ENCODE peak calls at places on chromosomes 2 and 18, in nine cellular contexts. Q is GM23248, C is PC-9, Z is mammary epithelial cell, J is fibroblast of lung, U is IMR-90, S is GM23338, P is HCT116, E is neuronal stem cell. K is an unnamed sample.

GRCh38 chr2:239398536-239398935 is 2.3 kb downstream of the HDAC4 start:
- DNase-seq in Q (peak; percentile 34), C (no peak), Z (no peak), J (no peak), U (no peak), S (no peak), P (no peak), E (no peak), K (peak; percentile 41)

GRCh38 chr2:229634574-229635185 is 79.7 kb downstream of the DNER start:
- DNase-seq in Q (no peak), C (no peak), Z (no peak), J (no peak), U (no peak), S (peak; percentile 74), P (no peak), E (peak; percentile 24), K (no peak)

GRCh38 chr2:204545861-204546773 is 842 bp downstream of the PARD3B start:
- DNase-seq in Q (peak; percentile 37), C (no peak), Z (peak; percentile 8), J (no peak), U (no peak), S (peak; percentile 45), P (no peak), E (no peak), K (no peak)

GRCh38 chr2:188046437-188046836 is 245.2 kb upstream of the GULP1 start:
- DNase-seq in Q (peak; percentile 45), C (no peak), Z (no peak), J (peak; percentile 31), U (peak; percentile 55), S (no peak), P (no peak), E (no peak), K (no peak)

GRCh38 chr2:234275515-234275914 is 221.4 kb downstream of the ARL4C start:
- DNase-seq in Q (no peak), C (no peak), Z (no peak), J (no peak), U (no peak), S (no peak), P (no peak), E (no peak), K (no peak)

GRCh38 chr2:240298803-240299709 is 136.4 kb upstream of the GPC1 start:
- DNase-seq in Q (no peak), C (no peak), Z (no peak), J (no peak), U (no peak), S (no peak), P (no peak), E (no peak), K (peak; percentile 3)

GRCh38 chr2:503288-503999 is 173.8 kb downstream of the TMEM18 start:
- DNase-seq in Q (no peak), C (no peak), Z (no peak), J (no peak), U (no peak), S (no peak), P (no peak), E (no peak), K (no peak)

GRCh38 chr18:31098878-31099277 is 3.3 kb downstream of the DSC2 start:
- DNase-seq in Q (no peak), C (no peak), Z (peak; percentile 59), J (no peak), U (no peak), S (no peak), P (no peak), E (no peak), K (no peak)

GRCh38 chr2:175002547-175003274 is 2.5 kb downstream of the CHN1 start:
- DNase-seq in Q (no peak), C (no peak), Z (no peak), J (no peak), U (no peak), S (peak; percentile 33), P (no peak), E (no peak), K (no peak)

GRCh38 chr2:68151037-68151436 is 6.7 kb upstream of the PNO1 start:
- DNase-seq in Q (no peak), C (no peak), Z (no peak), J (no peak), U (peak; percentile 22), S (no peak), P (no peak), E (no peak), K (no peak)

GRCh38 chr2:11483806-11484147 is 17.8 kb upstream of the E2F6 start:
- DNase-seq in Q (no peak), C (no peak), Z (no peak), J (no peak), U (no peak), S (no peak), P (no peak), E (no peak), K (no peak)

GRCh38 chr2:11480859-11481258 is 14.9 kb upstream of the E2F6 start:
- DNase-seq in Q (no peak), C (no peak), Z (no peak), J (no peak), U (no peak), S (no peak), P (no peak), E (no peak), K (no peak)

GRCh38 chr2:11481426-11481788 is 15.4 kb upstream of the E2F6 start:
- DNase-seq in Q (no peak), C (no peak), Z (no peak), J (no peak), U (no peak), S (no peak), P (no peak), E (no peak), K (no peak)

GRCh38 chr2:11481789-11482472 is 16.0 kb upstream of the E2F6 start:
- DNase-seq in Q (no peak), C (no peak), Z (no peak), J (no peak), U (no peak), S (peak; percentile 43), P (no peak), E (no peak), K (no peak)

DNA sequence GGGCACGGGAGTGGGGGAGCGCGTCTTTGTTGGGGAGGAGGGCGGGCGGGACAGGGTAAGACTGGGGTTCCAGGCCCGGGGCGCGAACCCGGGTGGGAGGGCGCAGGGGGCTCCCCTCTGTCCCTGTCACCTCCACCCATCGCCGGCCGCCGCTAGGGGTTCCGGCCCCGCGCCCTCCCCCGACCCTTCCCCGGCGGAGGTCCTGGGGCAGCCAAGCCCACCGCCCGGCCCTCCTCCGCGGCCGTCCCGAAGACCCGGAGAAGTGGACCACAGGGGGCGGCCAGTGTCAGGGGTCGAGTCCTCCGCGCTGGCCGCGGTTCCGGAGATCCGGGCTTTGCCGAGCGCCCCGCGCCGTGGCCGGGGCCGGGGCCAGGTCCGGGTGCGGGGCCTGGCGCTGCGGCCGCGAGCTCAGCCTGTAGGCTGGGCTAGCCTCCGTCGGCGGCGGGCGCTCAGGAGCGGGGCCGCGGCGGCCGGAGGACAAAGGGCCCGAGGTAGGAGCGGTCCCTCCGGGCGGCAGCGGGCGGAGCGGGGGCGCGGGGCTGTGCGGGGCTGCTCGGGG is 16.6 kb upstream of the E2F6 start:
- DNase-seq in Q (peak; percentile 40), C (no peak), Z (no peak), J (no peak), U (no peak), S (peak; percentile 89), P (no peak), E (peak; percentile 89), K (no peak)
- H3K27me3 ChIP-seq in Q (peaks cover 43% of the 10 kb centered on the region), C (peaks cover 7% of the 10 kb centered on the region), Z (peaks cover 27% of the 10 kb centered on the region), J (peaks cover 32% of the 10 kb centered on the region), U (peaks cover 63% of the 10 kb centered on the region), S (peaks cover 23% of the 10 kb centered on the region), P (no peaks in the 10 kb centered on the region), E (no peaks in the 10 kb centered on the region), K (no peaks in the 10 kb centered on the region)

DNA sequence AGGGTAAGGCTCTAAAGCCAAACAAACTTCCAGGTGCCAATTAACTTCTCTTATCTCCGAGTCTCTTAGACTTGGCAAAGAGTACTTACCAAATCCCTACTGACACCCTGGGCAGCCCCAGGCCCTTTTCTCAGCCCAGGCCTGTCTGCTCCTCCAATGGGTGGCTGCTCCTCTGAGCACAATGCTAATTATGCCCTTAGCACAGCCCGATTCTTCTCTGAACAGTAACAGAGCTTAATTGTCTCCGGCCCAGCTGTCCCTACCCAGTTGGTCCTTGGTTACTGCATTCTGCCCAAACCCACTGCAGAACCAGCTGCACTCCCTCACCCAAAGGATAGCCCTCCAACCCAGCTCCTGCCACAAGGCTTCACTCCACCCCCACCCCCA is 110.3 kb downstream of the SMAD7 start:
- DNase-seq in Q (no peak), C (no peak), Z (no peak), J (no peak), U (no peak), S (no peak), P (no peak), E (no peak), K (no peak)
- H3K4me2 ChIP-seq in Q (no peak overlapping the region), C (peak overlapping the region; percentile 83), Z (no peak overlapping the region), J (no peak overlapping the region), U (no peak overlapping the region), S (no peak overlapping the region), P (no peak overlapping the region), E (no peak overlapping the region), K (no peak overlapping the region)

GRCh38 chr18:57353137-57353939 is 981 bp downstream of the ST8SIA3 start:
- DNase-seq in Q (no peak), C (no peak), Z (no peak), J (no peak), U (no peak), S (peak; percentile 81), P (no peak), E (peak; percentile 36), K (no peak)
- H3K4me3 ChIP-seq in Q (no peak overlapping the region), C (no peak overlapping the region), Z (no peak overlapping the region), J (no peak overlapping the region), U (no peak overlapping the region), S (peak overlapping the region; percentile 90), P (no peak overlapping the region), E (peak overlapping the region; percentile 42), K (no peak overlapping the region)

GRCh38 chr18:3478262-3478978 is 28.4 kb downstream of the TGIF1 start:
- DNase-seq in Q (peak; percentile 56), C (no peak), Z (peak; percentile 17), J (no peak), U (no peak), S (no peak), P (no peak), E (no peak), K (no peak)
- H3K27me3 ChIP-seq in Q (no peaks in the 10 kb centered on the region), C (no peaks in the 10 kb centered on the region), Z (no peaks in the 10 kb centered on the region), J (no peaks in the 10 kb centered on the region), U (no peaks in the 10 kb centered on the region), S (no peaks in the 10 kb centered on the region), P (no peaks in the 10 kb centered on the region), E (no peaks in the 10 kb centered on the region), K (peaks cover 7% of the 10 kb centered on the region)

GRCh38 chr2:11329759-11330158 is 14.7 kb downstream of the ROCK2 start:
- DNase-seq in Q (peak; percentile 82), C (no peak), Z (peak; percentile 16), J (peak; percentile 52), U (peak; percentile 68), S (no peak), P (no peak), E (no peak), K (no peak)
- H3K4me2 ChIP-seq in Q (peak overlapping the region; percentile 70), C (no peak overlapping the region), Z (peak overlapping the region; percentile 28), J (peak overlapping the region; percentile 72), U (peak overlapping the region; percentile 62), S (no peak overlapping the region), P (no peak overlapping the region), E (no peak overlapping the region), K (no peak overlapping the region)

K was measured in DND-41.